ENCODE peak calls at places on chromosome 5, in seven cellular contexts. One of them, this sample, is unnamed.

GRCh38 chr5:39211773-39212172 is 7.6 kb downstream of the FYB1 start:
- DNase-seq in kidney epithelial cell: no peak
- DNase-seq in foreskin fibroblast: no peak
- DNase-seq in cardiac fibroblast: no peak
- DNase-seq in fibroblast of lung: no peak
- DNase-seq in psoas muscle: no peak
- DNase-seq in fibroblast of the aortic adventitia: no peak
- DNase-seq in this sample: no peak

GRCh38 chr5:91266184-91266705 is 116.9 kb downstream of the ARRDC3 start:
- DNase-seq in fibroblast of the aortic adventitia: peak
- DNase-seq in kidney epithelial cell: no peak
- DNase-seq in fibroblast of lung: peak
- DNase-seq in psoas muscle: no peak
- DNase-seq in foreskin fibroblast: peak
- DNase-seq in cardiac fibroblast: peak
- DNase-seq in this sample: no peak

GRCh38 chr5:94086194-94086593 is 344.8 kb upstream of the POU5F2 start:
- DNase-seq in kidney epithelial cell: no peak
- DNase-seq in fibroblast of lung: no peak
- DNase-seq in fibroblast of the aortic adventitia: no peak
- DNase-seq in cardiac fibroblast: peak
- DNase-seq in foreskin fibroblast: no peak
- DNase-seq in psoas muscle: no peak
- DNase-seq in this sample: no peak

GRCh38 chr5:139877129-139877597 is 81.6 kb downstream of the PSD2 start:
- DNase-seq in cardiac fibroblast: no peak
- DNase-seq in fibroblast of lung: no peak
- DNase-seq in psoas muscle: peak
- DNase-seq in kidney epithelial cell: no peak
- DNase-seq in foreskin fibroblast: no peak
- DNase-seq in fibroblast of the aortic adventitia: no peak
- DNase-seq in this sample: no peak

GRCh38 chr5:2759091-2759490 is 7.6 kb upstream of the IRX2 start:
- DNase-seq in foreskin fibroblast: no peak
- DNase-seq in psoas muscle: no peak
- DNase-seq in kidney epithelial cell: no peak
- DNase-seq in cardiac fibroblast: no peak
- DNase-seq in fibroblast of the aortic adventitia: no peak
- DNase-seq in fibroblast of lung: no peak
- DNase-seq in this sample: no peak

GRCh38 chr5:142016576-142016975 is 3.7 kb upstream of the GNPDA1 start:
- DNase-seq in foreskin fibroblast: no peak
- DNase-seq in fibroblast of the aortic adventitia: no peak
- DNase-seq in psoas muscle: no peak
- DNase-seq in fibroblast of lung: no peak
- DNase-seq in cardiac fibroblast: no peak
- DNase-seq in kidney epithelial cell: no peak
- DNase-seq in this sample: no peak

GRCh38 chr5:425714-426113 is 17.3 kb upstream of the EXOC3 start:
- DNase-seq in cardiac fibroblast: peak
- DNase-seq in psoas muscle: peak
- DNase-seq in fibroblast of the aortic adventitia: peak
- DNase-seq in kidney epithelial cell: no peak
- DNase-seq in foreskin fibroblast: no peak
- DNase-seq in fibroblast of lung: no peak
- DNase-seq in this sample: no peak

GRCh38 chr5:123365163-123365562 is 58.0 kb downstream of the CEP120 start:
- DNase-seq in kidney epithelial cell: no peak
- DNase-seq in foreskin fibroblast: no peak
- DNase-seq in cardiac fibroblast: no peak
- DNase-seq in fibroblast of the aortic adventitia: peak
- DNase-seq in fibroblast of lung: peak
- DNase-seq in psoas muscle: no peak
- DNase-seq in this sample: no peak

GRCh38 chr5:38853753-38854470 is 8.1 kb downstream of the OSMR start:
- DNase-seq in fibroblast of the aortic adventitia: peak
- DNase-seq in kidney epithelial cell: peak
- DNase-seq in fibroblast of lung: peak
- DNase-seq in cardiac fibroblast: peak
- DNase-seq in foreskin fibroblast: peak
- DNase-seq in psoas muscle: no peak
- DNase-seq in this sample: no peak

GRCh38 chr5:118882666-118883065 is 105.7 kb downstream of the DTWD2 start:
- DNase-seq in fibroblast of the aortic adventitia: no peak
- DNase-seq in foreskin fibroblast: no peak
- DNase-seq in psoas muscle: no peak
- DNase-seq in cardiac fibroblast: no peak
- DNase-seq in fibroblast of lung: no peak
- DNase-seq in kidney epithelial cell: no peak
- DNase-seq in this sample: no peak

GRCh38 chr5:38645508-38645907 is 89.1 kb upstream of the LIFR start:
- DNase-seq in fibroblast of the aortic adventitia: peak
- DNase-seq in cardiac fibroblast: peak
- DNase-seq in fibroblast of lung: no peak
- DNase-seq in kidney epithelial cell: no peak
- DNase-seq in psoas muscle: peak
- DNase-seq in foreskin fibroblast: peak
- DNase-seq in this sample: no peak

GRCh38 chr5:8601831-8602354 is 732.9 kb downstream of the MTRR start:
- DNase-seq in cardiac fibroblast: peak
- DNase-seq in foreskin fibroblast: peak
- DNase-seq in kidney epithelial cell: no peak
- DNase-seq in fibroblast of the aortic adventitia: no peak
- DNase-seq in psoas muscle: no peak
- DNase-seq in fibroblast of lung: no peak
- DNase-seq in this sample: no peak

GRCh38 chr5:50299896-50300295 is 141.2 kb downstream of the EMB start:
- DNase-seq in foreskin fibroblast: no peak
- DNase-seq in fibroblast of lung: no peak
- DNase-seq in kidney epithelial cell: no peak
- DNase-seq in fibroblast of the aortic adventitia: no peak
- DNase-seq in psoas muscle: no peak
- DNase-seq in cardiac fibroblast: no peak
- DNase-seq in this sample: no peak

GRCh38 chr5:173472164-173472563 is 143.9 kb upstream of the STC2 start:
- DNase-seq in fibroblast of lung: peak
- DNase-seq in psoas muscle: peak
- DNase-seq in foreskin fibroblast: peak
- DNase-seq in fibroblast of the aortic adventitia: peak
- DNase-seq in cardiac fibroblast: peak
- DNase-seq in kidney epithelial cell: peak
- DNase-seq in this sample: peak

GRCh38 chr5:107875834-107876233 is 205.1 kb upstream of the EFNA5 start:
- DNase-seq in cardiac fibroblast: peak
- DNase-seq in kidney epithelial cell: peak
- DNase-seq in foreskin fibroblast: peak
- DNase-seq in psoas muscle: no peak
- DNase-seq in fibroblast of lung: peak
- DNase-seq in fibroblast of the aortic adventitia: peak
- DNase-seq in this sample: no peak

GRCh38 chr5:172383231-172383802 is 71.0 kb downstream of the SH3PXD2B start:
- DNase-seq in foreskin fibroblast: peak
- DNase-seq in cardiac fibroblast: peak
- DNase-seq in fibroblast of lung: peak
- DNase-seq in psoas muscle: no peak
- DNase-seq in fibroblast of the aortic adventitia: peak
- DNase-seq in kidney epithelial cell: peak
- DNase-seq in this sample: no peak

GRCh38 chr5:9380108-9380507 is 165.8 kb downstream of the SEMA5A start:
- DNase-seq in cardiac fibroblast: peak
- DNase-seq in foreskin fibroblast: no peak
- DNase-seq in fibroblast of lung: peak
- DNase-seq in fibroblast of the aortic adventitia: peak
- DNase-seq in kidney epithelial cell: no peak
- DNase-seq in psoas muscle: no peak
- DNase-seq in this sample: no peak

GRCh38 chr5:142784405-142784955 is 14.3 kb downstream of the ARHGAP26 start:
- DNase-seq in fibroblast of the aortic adventitia: no peak
- DNase-seq in psoas muscle: no peak
- DNase-seq in kidney epithelial cell: no peak
- DNase-seq in cardiac fibroblast: peak
- DNase-seq in foreskin fibroblast: no peak
- DNase-seq in fibroblast of lung: no peak
- DNase-seq in this sample: no peak

GRCh38 chr5:75214928-75215327 is 21.8 kb downstream of the ANKRD31 start:
- DNase-seq in fibroblast of the aortic adventitia: no peak
- DNase-seq in fibroblast of lung: no peak
- DNase-seq in psoas muscle: no peak
- DNase-seq in kidney epithelial cell: no peak
- DNase-seq in cardiac fibroblast: no peak
- DNase-seq in foreskin fibroblast: no peak
- DNase-seq in this sample: no peak

GRCh38 chr5:7926296-7926695 is 57.3 kb downstream of the MTRR start:
- DNase-seq in psoas muscle: no peak
- DNase-seq in fibroblast of the aortic adventitia: peak
- DNase-seq in fibroblast of lung: peak
- DNase-seq in kidney epithelial cell: peak
- DNase-seq in foreskin fibroblast: peak
- DNase-seq in cardiac fibroblast: peak
- DNase-seq in this sample: peak

GRCh38 chr5:6900247-6900646 is 187.0 kb downstream of the TENT4A start:
- DNase-seq in cardiac fibroblast: no peak
- DNase-seq in psoas muscle: no peak
- DNase-seq in fibroblast of the aortic adventitia: no peak
- DNase-seq in foreskin fibroblast: no peak
- DNase-seq in kidney epithelial cell: no peak
- DNase-seq in fibroblast of lung: no peak
- DNase-seq in this sample: no peak

GRCh38 chr5:14603141-14603540 is 21.5 kb downstream of the OTULINL start:
- DNase-seq in fibroblast of lung: no peak
- DNase-seq in psoas muscle: no peak
- DNase-seq in cardiac fibroblast: no peak
- DNase-seq in fibroblast of the aortic adventitia: no peak
- DNase-seq in foreskin fibroblast: no peak
- DNase-seq in kidney epithelial cell: no peak
- DNase-seq in this sample: no peak

GRCh38 chr5:143431789-143432188 is 28.3 kb upstream of the NR3C1 start:
- DNase-seq in fibroblast of the aortic adventitia: no peak
- DNase-seq in fibroblast of lung: no peak
- DNase-seq in foreskin fibroblast: no peak
- DNase-seq in kidney epithelial cell: no peak
- DNase-seq in cardiac fibroblast: no peak
- DNase-seq in psoas muscle: no peak
- DNase-seq in this sample: no peak

GRCh38 chr5:157860898-157861894 is 2.3 kb upstream of the CLINT1 start:
- DNase-seq in foreskin fibroblast: no peak
- DNase-seq in kidney epithelial cell: no peak
- DNase-seq in fibroblast of lung: no peak
- DNase-seq in psoas muscle: no peak
- DNase-seq in cardiac fibroblast: no peak
- DNase-seq in fibroblast of the aortic adventitia: no peak
- DNase-seq in this sample: no peak
- H3K4me3 ChIP-seq in foreskin fibroblast: no peak
- H3K4me3 ChIP-seq in kidney epithelial cell: no peak
- H3K4me3 ChIP-seq in fibroblast of lung: no peak
- H3K4me3 ChIP-seq in psoas muscle: no peak
- H3K4me3 ChIP-seq in cardiac fibroblast: no peak
- H3K4me3 ChIP-seq in fibroblast of the aortic adventitia: no peak
- H3K4me3 ChIP-seq in this sample: no peak

DNA sequence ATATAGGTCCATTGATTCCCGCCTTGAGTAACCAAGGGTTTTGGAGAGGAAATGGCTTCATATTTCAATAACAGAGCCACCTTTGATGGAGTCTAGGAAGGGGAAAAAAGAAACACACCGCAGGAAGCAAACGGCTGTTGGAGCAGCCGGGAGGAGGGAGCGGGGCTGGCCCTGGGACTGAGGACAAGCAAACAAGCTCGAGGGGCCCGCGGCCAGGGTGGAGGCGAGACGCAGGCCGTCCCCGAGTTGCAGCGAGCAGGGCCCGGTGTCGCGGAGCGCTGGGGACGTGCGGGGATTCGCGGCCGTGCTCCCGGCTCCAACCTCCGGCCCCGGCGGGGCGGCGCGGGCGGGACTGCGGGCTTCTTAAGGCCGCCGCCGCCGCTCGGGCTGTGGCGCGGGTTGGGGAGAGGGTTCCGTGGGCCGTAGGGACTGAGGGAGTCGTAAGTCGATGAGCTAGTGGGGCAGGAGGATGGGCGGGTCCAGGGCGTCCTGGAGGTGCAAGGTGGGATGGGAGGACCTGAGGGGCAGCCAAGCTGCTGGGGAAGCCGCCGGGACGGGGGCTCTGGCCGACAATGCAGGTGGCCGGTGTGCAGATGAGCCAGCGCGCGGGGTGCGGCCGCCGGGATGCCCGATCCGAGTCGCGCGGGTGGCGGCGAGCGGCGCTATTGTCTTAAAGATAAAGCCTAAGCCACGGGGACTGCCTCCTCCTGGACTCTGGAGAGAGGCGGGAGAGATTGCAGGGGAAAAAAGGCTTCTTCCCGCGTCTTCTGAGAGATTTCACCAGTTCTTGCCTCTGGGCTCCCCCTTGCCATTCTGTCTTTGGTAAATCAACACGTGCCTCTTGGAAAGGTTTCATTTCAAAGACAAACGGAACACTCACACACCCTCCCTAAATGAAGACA is 1.5 kb upstream of the HAPLN1 start:
- DNase-seq in fibroblast of lung: peak
- DNase-seq in psoas muscle: no peak
- DNase-seq in foreskin fibroblast: peak
- DNase-seq in cardiac fibroblast: peak
- DNase-seq in kidney epithelial cell: no peak
- DNase-seq in fibroblast of the aortic adventitia: peak
- DNase-seq in this sample: no peak
- TF ChIP-seq CTCF in fibroblast of lung: peak
- TF ChIP-seq CTCF in psoas muscle: no peak
- TF ChIP-seq CTCF in foreskin fibroblast: peak
- TF ChIP-seq CTCF in cardiac fibroblast: peak
- TF ChIP-seq CTCF in kidney epithelial cell: peak
- TF ChIP-seq CTCF in fibroblast of the aortic adventitia: peak
- TF ChIP-seq CTCF in this sample: peak

GRCh38 chr5:120683580-120683979 is 219.5 kb downstream of the PRR16 start:
- DNase-seq in fibroblast of the aortic adventitia: peak
- DNase-seq in cardiac fibroblast: no peak
- DNase-seq in fibroblast of lung: peak
- DNase-seq in foreskin fibroblast: no peak
- DNase-seq in kidney epithelial cell: no peak
- DNase-seq in psoas muscle: no peak
- DNase-seq in this sample: no peak
- H3K4me3 ChIP-seq in fibroblast of the aortic adventitia: no peak
- H3K4me3 ChIP-seq in cardiac fibroblast: no peak
- H3K4me3 ChIP-seq in fibroblast of lung: no peak
- H3K4me3 ChIP-seq in foreskin fibroblast: no peak
- H3K4me3 ChIP-seq in kidney epithelial cell: no peak
- H3K4me3 ChIP-seq in psoas muscle: no peak
- H3K4me3 ChIP-seq in this sample: no peak

DNA sequence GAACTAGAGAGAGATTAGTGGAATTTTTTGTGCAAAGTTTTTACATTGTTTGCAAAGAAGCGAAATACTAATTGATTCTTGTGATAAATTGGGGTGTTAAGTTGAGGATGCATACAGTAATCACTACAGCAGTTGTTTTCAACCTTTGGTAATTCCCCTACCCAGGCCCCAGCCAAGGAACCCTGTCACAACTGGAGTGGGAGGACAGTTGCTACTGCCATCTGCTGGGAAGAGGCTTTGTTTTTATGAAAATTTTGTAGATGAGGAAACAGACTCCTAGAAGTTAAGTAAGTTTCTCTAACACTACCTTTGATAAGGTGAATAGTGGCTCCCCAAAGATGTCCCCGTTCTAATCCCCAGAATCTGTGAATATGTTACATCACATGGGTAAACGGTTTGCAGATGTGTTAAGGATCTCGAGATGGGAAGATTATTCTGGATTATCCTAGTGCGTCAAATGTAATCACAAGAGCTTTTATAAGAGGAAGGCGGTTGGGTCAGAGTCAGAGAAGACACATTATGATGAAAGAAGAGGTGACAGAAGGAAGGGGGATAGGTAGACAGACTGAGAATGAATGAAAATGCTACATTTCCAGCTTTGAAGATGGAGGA is 34.0 kb upstream of the PPP1R2B start:
- DNase-seq in fibroblast of the aortic adventitia: peak
- DNase-seq in foreskin fibroblast: no peak
- DNase-seq in psoas muscle: no peak
- DNase-seq in cardiac fibroblast: peak
- DNase-seq in kidney epithelial cell: no peak
- DNase-seq in fibroblast of lung: peak
- DNase-seq in this sample: peak
- TF ChIP-seq CTCF in fibroblast of the aortic adventitia: peak
- TF ChIP-seq CTCF in foreskin fibroblast: peak
- TF ChIP-seq CTCF in psoas muscle: peak
- TF ChIP-seq CTCF in cardiac fibroblast: no peak
- TF ChIP-seq CTCF in kidney epithelial cell: peak
- TF ChIP-seq CTCF in fibroblast of lung: peak
- TF ChIP-seq CTCF in this sample: peak